ENCODE peak calls at places on chromosomes 4 and X, in eight cellular contexts. W is BJ; B is activated CD4-positive, alpha-beta T cell treated with anti-CD3 and anti-CD28 coated beads, Interleukin-2, amount 50 U/mL, for 24 hours; Y is stimulated activated CD4-positive, alpha-beta T cell treated with anti-CD3 and anti-CD28 coated beads, Interleukin-15, amount 100 ng/mL, for 24 hours; H is skeletal muscle cell; K is ovary; X is LHCN-M2; N is T-helper 9 cell. I is an unnamed sample.

GRCh38 chrX:117839544-117839943 is 277.1 kb downstream of the KLHL13 start:
- DNase-seq in W (no peak), B (no peak), Y (peak), H (no peak), K (no peak), X (no peak), N (no peak), I (no peak)

GRCh38 chr4:4948370-4948769 is 70.9 kb downstream of the CYTL1 start:
- DNase-seq in W (no peak), B (no peak), Y (no peak), H (no peak), K (no peak), X (no peak), N (no peak), I (no peak)

GRCh38 chr4:31078661-31079060 is 358.5 kb downstream of the PCDH7 start:
- DNase-seq in W (no peak), B (no peak), Y (no peak), H (no peak), K (no peak), X (no peak), N (no peak), I (no peak)

GRCh38 chrX:72132456-72132855 is 741 bp upstream of the RTL5 start:
- DNase-seq in W (no peak), B (no peak), Y (no peak), H (no peak), K (no peak), X (no peak), N (no peak), I (no peak)

GRCh38 chrX:10833299-10834169 is 213.1 kb upstream of the MID1 start:
- DNase-seq in W (no peak), B (no peak), Y (no peak), H (no peak), K (peak), X (no peak), N (no peak), I (no peak)

GRCh38 chrX:119041175-119041574 is 31.6 kb upstream of the CT47C1 start:
- DNase-seq in W (peak), B (no peak), Y (no peak), H (peak), K (peak), X (peak), N (no peak), I (no peak)

GRCh38 chr4:139176299-139177048 is 544 bp downstream of the ELF2 start:
- DNase-seq in W (peak), B (peak), Y (peak), H (no peak), K (peak), X (peak), N (peak), I (peak)

GRCh38 chr4:75634951-75635350 is 4.6 kb upstream of the CDKL2 start:
- DNase-seq in W (no peak), B (no peak), Y (no peak), H (peak), K (no peak), X (no peak), N (no peak), I (no peak)

GRCh38 chrX:7586126-7586525 is 256.8 kb upstream of the VCX start:
- DNase-seq in W (no peak), B (no peak), Y (no peak), H (no peak), K (no peak), X (peak), N (no peak), I (no peak)

GRCh38 chrX:123184199-123184857 is at the start of gene GRIA3:
- DNase-seq in W (no peak), B (no peak), Y (no peak), H (peak), K (peak), X (no peak), N (no peak), I (no peak)

GRCh38 chr4:37389967-37390580 is 145.5 kb downstream of the NWD2 start:
- DNase-seq in W (no peak), B (peak), Y (peak), H (peak), K (no peak), X (peak), N (no peak), I (no peak)

I was measured in stimulated activated CD8-positive, alpha-beta memory T cell treated with anti-CD3 and anti-CD28 coated beads, Interleukin-2, amount 100 ng/mL, for 1 hour.